ENCODE peak calls at places on chromosomes 2 and 18, in ten cellular contexts. E, J, M, L, B, K, W, T, D and U are unnamed samples. For H3K4me1, the result is how much of the 10 kb centered on the place peaks cover.

GRCh38 chr2:162221064-162221463 is 22.2 kb downstream of the FAP start:
- DNase-seq in E (peak), J (peak), M (peak), L (peak), B (peak), K (peak), W (peak), T (peak), D (peak), U (no peak)

GRCh38 chr2:70994055-70994444 is 623 bp downstream of the TEX261 start:
- DNase-seq in E (no peak), J (no peak), M (no peak), L (peak), B (no peak), K (no peak), W (no peak), T (no peak), D (no peak), U (no peak)

GRCh38 chr18:48408111-48408726 is 964 bp downstream of the ZBTB7C start:
- DNase-seq in E (no peak), J (peak), M (no peak), L (no peak), B (no peak), K (peak), W (peak), T (peak), D (no peak), U (no peak)

GRCh38 chr2:218883491-218884490 is 3.1 kb downstream of the WNT10A start:
- DNase-seq in E (no peak), J (no peak), M (no peak), L (peak), B (no peak), K (no peak), W (peak), T (no peak), D (peak), U (no peak)

GRCh38 chr2:223563462-223563861 is 38.7 kb downstream of the SCG2 start:
- DNase-seq in E (no peak), J (no peak), M (peak), L (peak), B (no peak), K (peak), W (no peak), T (no peak), D (no peak), U (no peak)

GRCh38 chr2:108459441-108459840 is 10.4 kb downstream of the GCC2 start:
- DNase-seq in E (no peak), J (no peak), M (no peak), L (no peak), B (no peak), K (no peak), W (no peak), T (no peak), D (no peak), U (no peak)

GRCh38 chr2:4354164-4354563 is 650.8 kb downstream of the DCDC2C start:
- DNase-seq in E (no peak), J (no peak), M (no peak), L (no peak), B (no peak), K (peak), W (no peak), T (no peak), D (no peak), U (no peak)

GRCh38 chr2:29698216-29698615 is 223.2 kb downstream of the ALK start:
- DNase-seq in E (no peak), J (no peak), M (no peak), L (no peak), B (no peak), K (no peak), W (no peak), T (no peak), D (no peak), U (peak)

GRCh38 chr18:25230658-25231326 is 121.2 kb downstream of the ZNF521 start:
- DNase-seq in E (peak), J (peak), M (no peak), L (no peak), B (no peak), K (peak), W (no peak), T (peak), D (peak), U (peak)

GRCh38 chr2:70922591-70923234 is 13.0 kb upstream of the ATP6V1B1 start:
- DNase-seq in E (no peak), J (no peak), M (no peak), L (no peak), B (no peak), K (no peak), W (peak), T (no peak), D (no peak), U (no peak)

GRCh38 chr2:6421888-6422287 is 443.8 kb downstream of the CMPK2 start:
- DNase-seq in E (no peak), J (no peak), M (no peak), L (no peak), B (no peak), K (no peak), W (no peak), T (no peak), D (no peak), U (no peak)

GRCh38 chr2:85319811-85320210 is 8.0 kb downstream of the TGOLN2 start:
- DNase-seq in E (no peak), J (no peak), M (no peak), L (no peak), B (no peak), K (no peak), W (no peak), T (no peak), D (peak), U (no peak)

GRCh38 chr2:134461511-134461910 is 207.6 kb downstream of the MGAT5 start:
- DNase-seq in E (no peak), J (no peak), M (no peak), L (no peak), B (no peak), K (no peak), W (no peak), T (no peak), D (no peak), U (no peak)

GRCh38 chr2:121897335-121897970 is 142.0 kb downstream of the TSN start:
- DNase-seq in E (no peak), J (no peak), M (peak), L (peak), B (no peak), K (peak), W (no peak), T (no peak), D (no peak), U (no peak)

GRCh38 chr18:32049393-32050161 is 31.0 kb downstream of the RNF125 start:
- DNase-seq in E (peak), J (peak), M (no peak), L (peak), B (peak), K (no peak), W (no peak), T (peak), D (no peak), U (no peak)

GRCh38 chr2:164706522-164706921 is 85.2 kb upstream of the GRB14 start:
- DNase-seq in E (no peak), J (no peak), M (no peak), L (no peak), B (no peak), K (peak), W (no peak), T (no peak), D (no peak), U (no peak)

GRCh38 chr2:207315131-207315530 is 149.4 kb upstream of the KLF7 start:
- DNase-seq in E (no peak), J (no peak), M (no peak), L (no peak), B (no peak), K (no peak), W (no peak), T (no peak), D (no peak), U (no peak)

GRCh38 chr2:109409347-109410020 is 204.3 kb downstream of the SEPTIN10 start:
- DNase-seq in E (no peak), J (no peak), M (no peak), L (no peak), B (no peak), K (no peak), W (no peak), T (no peak), D (no peak), U (no peak)

GRCh38 chr2:28480403-28481049 is 15.3 kb upstream of the PLB1 start:
- DNase-seq in E (no peak), J (no peak), M (no peak), L (no peak), B (no peak), K (no peak), W (no peak), T (no peak), D (no peak), U (no peak)

GRCh38 chr2:104539649-104540048 is 314.3 kb upstream of the POU3F3 start:
- DNase-seq in E (no peak), J (no peak), M (no peak), L (no peak), B (no peak), K (no peak), W (no peak), T (no peak), D (no peak), U (no peak)

GRCh38 chr2:45460825-45461224 is 150.2 kb downstream of the SRBD1 start:
- DNase-seq in E (no peak), J (no peak), M (no peak), L (no peak), B (no peak), K (no peak), W (peak), T (no peak), D (no peak), U (no peak)

GRCh38 chr2:159118115-159118858 is 149.8 kb downstream of the TANC1 start:
- DNase-seq in E (peak), J (peak), M (peak), L (peak), B (peak), K (peak), W (peak), T (peak), D (peak), U (peak)

GRCh38 chr2:163401481-163401880 is 334.3 kb downstream of the FIGN start:
- DNase-seq in E (no peak), J (peak), M (no peak), L (no peak), B (no peak), K (peak), W (no peak), T (no peak), D (no peak), U (no peak)

GRCh38 chr2:239381709-239382134 is 19.1 kb downstream of the HDAC4 start:
- DNase-seq in E (no peak), J (no peak), M (no peak), L (no peak), B (no peak), K (no peak), W (no peak), T (peak), D (no peak), U (no peak)

GRCh38 chr2:160054984-160055725 is 7.3 kb downstream of the PLA2R1 start:
- DNase-seq in E (no peak), J (no peak), M (no peak), L (no peak), B (no peak), K (peak), W (no peak), T (no peak), D (no peak), U (no peak)

GRCh38 chr2:67752964-67753363 is 309.8 kb downstream of the C1D start:
- DNase-seq in E (no peak), J (no peak), M (no peak), L (no peak), B (no peak), K (no peak), W (no peak), T (no peak), D (no peak), U (no peak)

GRCh38 chr2:112582314-112582746 is 2.1 kb upstream of the CHCHD5 start:
- DNase-seq in E (peak), J (no peak), M (no peak), L (peak), B (no peak), K (peak), W (no peak), T (no peak), D (no peak), U (no peak)

GRCh38 chr2:9345343-9345742 is 78.0 kb downstream of the ITGB1BP1 start:
- DNase-seq in E (no peak), J (no peak), M (no peak), L (no peak), B (no peak), K (no peak), W (no peak), T (no peak), D (no peak), U (no peak)

GRCh38 chr2:11337909-11338308 is 6.5 kb downstream of the ROCK2 start:
- DNase-seq in E (no peak), J (no peak), M (no peak), L (no peak), B (no peak), K (no peak), W (no peak), T (no peak), D (no peak), U (no peak)

GRCh38 chr2:11338580-11338979 is 5.9 kb downstream of the ROCK2 start:
- DNase-seq in E (no peak), J (no peak), M (no peak), L (no peak), B (no peak), K (no peak), W (no peak), T (no peak), D (no peak), U (no peak)

GRCh38 chr2:11342561-11343343 is 1.7 kb downstream of the ROCK2 start:
- DNase-seq in E (no peak), J (no peak), M (peak), L (peak), B (no peak), K (peak), W (no peak), T (no peak), D (no peak), U (no peak)

GRCh38 chr2:11340717-11341116 is 3.7 kb downstream of the ROCK2 start:
- DNase-seq in E (no peak), J (no peak), M (no peak), L (no peak), B (no peak), K (no peak), W (no peak), T (no peak), D (no peak), U (no peak)

GRCh38 chr2:11339508-11340083 is 4.8 kb downstream of the ROCK2 start:
- DNase-seq in E (no peak), J (no peak), M (no peak), L (no peak), B (no peak), K (no peak), W (no peak), T (no peak), D (no peak), U (no peak)
- H3K4me1 ChIP-seq in E (under half), J (under half), M (under half), L (under half), B (under half), K (under half), W (under half), T (half or more), D (under half), U (under half)

DNA sequence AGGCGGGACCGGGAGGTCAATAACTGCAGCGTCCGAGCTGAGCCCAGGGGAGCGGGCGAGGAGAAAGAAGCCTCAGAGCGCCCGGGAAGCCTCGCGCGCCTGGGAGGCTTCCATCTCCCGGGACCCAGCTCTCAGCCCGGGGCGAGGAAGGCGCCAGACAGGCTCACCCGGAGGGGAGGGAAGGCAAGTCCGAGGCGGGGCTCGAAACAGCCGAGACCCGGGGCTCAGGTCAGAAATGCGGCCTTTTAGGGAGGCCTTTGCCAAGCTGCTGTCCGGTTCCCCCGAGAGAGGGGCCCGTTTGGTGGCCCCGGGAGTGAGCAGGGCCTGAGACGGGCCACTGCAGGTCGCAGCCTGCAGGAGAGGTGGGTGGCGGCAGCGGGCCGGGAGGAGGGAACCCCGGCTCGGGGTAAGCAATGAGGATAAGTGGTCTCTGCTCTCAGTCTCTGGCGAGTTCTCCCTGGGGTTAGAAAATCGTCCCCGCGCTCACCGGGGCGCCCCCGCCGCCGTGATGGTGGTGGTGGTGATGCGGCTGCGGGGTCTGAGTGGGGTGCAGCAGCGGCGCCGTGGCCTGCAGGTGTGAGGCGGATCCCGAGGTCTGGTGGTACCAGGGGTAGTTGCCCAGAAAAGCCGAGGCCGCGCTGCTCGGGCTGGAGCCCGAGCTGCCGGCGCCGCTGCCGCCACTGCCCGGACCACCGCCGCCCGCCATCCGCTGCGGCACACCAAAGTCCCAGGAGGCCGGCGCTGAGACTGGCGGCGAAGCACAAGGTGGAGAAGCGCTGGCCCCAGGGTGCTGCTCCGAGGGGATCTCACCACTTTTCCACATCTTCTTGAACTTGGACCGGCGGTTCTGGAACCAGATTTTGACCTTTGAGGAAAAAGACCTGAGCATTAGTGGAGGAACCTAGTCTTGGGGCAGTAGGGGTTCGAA is 2.4 kb downstream of the DLX2 start:
- DNase-seq in E (no peak), J (no peak), M (no peak), L (no peak), B (no peak), K (no peak), W (no peak), T (no peak), D (no peak), U (no peak)
- H3K4me1 ChIP-seq in E (half or more), J (half or more), M (under half), L (under half), B (half or more), K (under half), W (under half), T (half or more), D (half or more), U (half or more)

DNA sequence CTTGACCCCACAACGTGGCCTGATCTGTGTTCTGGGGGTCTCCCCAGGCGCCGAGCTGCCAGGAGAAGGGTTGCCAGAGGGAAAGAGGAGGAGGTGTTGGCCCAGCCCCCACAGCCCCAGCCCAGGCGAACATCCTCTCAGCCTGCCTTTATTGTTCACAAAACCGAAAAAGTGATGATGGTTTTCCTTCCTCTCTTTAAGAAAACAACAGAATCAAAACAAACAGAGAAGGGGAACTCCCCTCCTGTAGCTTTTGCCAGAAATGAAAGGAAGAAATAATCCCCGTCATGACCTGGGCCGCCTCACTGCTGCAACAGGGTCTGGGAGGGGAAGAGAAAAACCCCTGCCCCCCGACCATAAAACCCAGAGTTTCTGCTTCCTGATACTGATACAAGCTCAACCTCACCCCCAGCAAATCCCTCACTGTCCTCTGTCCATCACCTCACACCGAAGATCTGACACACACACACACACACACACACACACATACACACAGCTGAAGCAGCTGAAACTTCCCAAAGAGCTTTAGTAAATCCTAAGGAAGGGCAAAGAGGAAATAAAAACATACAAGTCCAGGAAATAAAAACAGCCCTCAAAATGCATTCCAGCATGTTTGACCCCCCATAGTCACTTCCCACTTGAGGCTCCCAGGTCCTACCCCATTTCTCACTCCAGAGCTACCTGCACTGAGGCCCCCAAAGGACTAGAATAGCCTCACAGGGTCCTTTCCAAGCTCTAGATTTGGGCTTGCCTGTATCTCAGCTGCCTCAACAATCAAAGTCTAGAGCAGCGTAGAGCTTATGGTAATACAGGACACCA is 51.8 kb downstream of the ZFP36L2 start:
- DNase-seq in E (peak), J (no peak), M (no peak), L (no peak), B (peak), K (peak), W (no peak), T (no peak), D (no peak), U (no peak)
- H3K4me1 ChIP-seq in E (under half), J (under half), M (half or more), L (under half), B (half or more), K (half or more), W (under half), T (half or more), D (under half), U (under half)

GRCh38 chr18:10895976-10896375 is 253.4 kb downstream of the PIEZO2 start:
- DNase-seq in E (no peak), J (no peak), M (no peak), L (no peak), B (no peak), K (no peak), W (no peak), T (no peak), D (no peak), U (no peak)

GRCh38 chr18:10898417-10898974 is 250.9 kb downstream of the PIEZO2 start:
- DNase-seq in E (no peak), J (no peak), M (no peak), L (no peak), B (no peak), K (no peak), W (no peak), T (no peak), D (no peak), U (no peak)

GRCh38 chr18:10900435-10900834 is 248.9 kb downstream of the PIEZO2 start:
- DNase-seq in E (no peak), J (no peak), M (no peak), L (no peak), B (no peak), K (no peak), W (no peak), T (no peak), D (no peak), U (no peak)

GRCh38 chr18:10901329-10901728 is 248.0 kb downstream of the PIEZO2 start:
- DNase-seq in E (no peak), J (no peak), M (no peak), L (no peak), B (no peak), K (no peak), W (no peak), T (no peak), D (no peak), U (no peak)
- H3K4me1 ChIP-seq in E (under half), J (under half), M (under half), L (under half), B (under half), K (under half), W (under half), T (under half), D (under half), U (under half)

GRCh38 chr2:152427902-152428301 is 92.9 kb downstream of the FMNL2 start:
- DNase-seq in E (no peak), J (no peak), M (no peak), L (no peak), B (no peak), K (no peak), W (no peak), T (no peak), D (no peak), U (no peak)

GRCh38 chr2:152426801-152427200 is 91.8 kb downstream of the FMNL2 start:
- DNase-seq in E (no peak), J (no peak), M (no peak), L (no peak), B (no peak), K (no peak), W (no peak), T (no peak), D (no peak), U (no peak)

GRCh38 chr2:152425765-152426710 is 91.1 kb downstream of the FMNL2 start:
- DNase-seq in E (no peak), J (no peak), M (no peak), L (no peak), B (no peak), K (no peak), W (no peak), T (no peak), D (no peak), U (no peak)

GRCh38 chr2:152431370-152432098 is 96.6 kb downstream of the FMNL2 start:
- DNase-seq in E (no peak), J (no peak), M (no peak), L (no peak), B (no peak), K (no peak), W (no peak), T (no peak), D (no peak), U (no peak)

GRCh38 chr2:152428800-152429637 is 94.0 kb downstream of the FMNL2 start:
- DNase-seq in E (no peak), J (no peak), M (no peak), L (no peak), B (no peak), K (no peak), W (no peak), T (no peak), D (no peak), U (no peak)
- H3K4me1 ChIP-seq in E (under half), J (half or more), M (half or more), L (under half), B (under half), K (under half), W (under half), T (under half), D (under half), U (half or more)

DNA sequence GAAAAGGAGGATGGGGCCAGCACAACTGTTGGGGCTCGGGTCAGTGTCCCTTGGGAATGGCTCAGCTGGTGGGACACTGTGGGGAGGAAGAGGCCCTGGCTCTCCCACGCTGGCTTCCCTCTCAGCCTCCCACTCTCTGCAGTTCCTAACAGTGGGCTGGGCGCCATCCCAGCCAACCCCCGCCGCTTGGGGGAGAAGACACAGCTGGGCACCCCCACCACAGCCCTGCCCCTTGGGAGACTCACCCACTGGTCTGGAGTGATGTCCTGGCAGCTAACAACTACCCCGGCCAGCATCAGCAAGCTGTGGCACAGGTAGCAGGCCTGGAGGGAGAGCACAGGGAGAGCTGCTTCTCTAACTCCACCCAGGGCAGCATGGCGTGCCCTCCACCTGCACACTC is 8.3 kb upstream of the SEMA4C start:
- DNase-seq in E (no peak), J (no peak), M (no peak), L (no peak), B (no peak), K (no peak), W (no peak), T (no peak), D (no peak), U (no peak)
- H3K4me1 ChIP-seq in E (under half), J (under half), M (under half), L (under half), B (under half), K (under half), W (under half), T (under half), D (half or more), U (half or more)